ENCODE peak calls at places on chromosomes 2 and 18, in four cellular contexts. One of them, this sample, is unnamed.

GRCh38 chr2:160353166-160353565 is 140.4 kb downstream of the RBMS1 start:
- DNase-seq in endothelial cell of umbilical vein: peak; percentile 38
- DNase-seq in GM12878: no peak
- DNase-seq in K562: no peak
- DNase-seq in this sample: no peak

GRCh38 chr2:31568585-31569201 is 12.0 kb downstream of the SRD5A2 start:
- DNase-seq in K562: no peak
- DNase-seq in GM12878: no peak
- DNase-seq in endothelial cell of umbilical vein: no peak
- DNase-seq in this sample: no peak

GRCh38 chr18:5894215-5894612 is 1.1 kb downstream of the TMEM200C start:
- DNase-seq in GM12878: no peak
- DNase-seq in K562: no peak
- DNase-seq in endothelial cell of umbilical vein: no peak
- DNase-seq in this sample: peak; percentile 12

GRCh38 chr2:221573430-221574230 is 1.5 kb upstream of the EPHA4 start:
- DNase-seq in endothelial cell of umbilical vein: peak; percentile 82
- DNase-seq in GM12878: no peak
- DNase-seq in K562: peak; percentile 67
- DNase-seq in this sample: peak; percentile 67

GRCh38 chr2:46096272-46096671 is 200.9 kb upstream of the EPAS1 start:
- DNase-seq in GM12878: no peak
- DNase-seq in endothelial cell of umbilical vein: no peak
- DNase-seq in K562: no peak
- DNase-seq in this sample: peak; percentile 41

GRCh38 chr2:32418777-32419176 is 62.0 kb downstream of the BIRC6 start:
- DNase-seq in K562: no peak
- DNase-seq in GM12878: no peak
- DNase-seq in endothelial cell of umbilical vein: peak; percentile 30
- DNase-seq in this sample: peak; percentile 75

GRCh38 chr2:187009483-187010239 is 160.7 kb upstream of the ZSWIM2 start:
- DNase-seq in GM12878: no peak
- DNase-seq in K562: no peak
- DNase-seq in endothelial cell of umbilical vein: no peak
- DNase-seq in this sample: no peak

GRCh38 chr2:67854798-67855197 is 208.0 kb downstream of the C1D start:
- DNase-seq in GM12878: no peak
- DNase-seq in K562: peak; percentile 24
- DNase-seq in endothelial cell of umbilical vein: no peak
- DNase-seq in this sample: no peak

GRCh38 chr2:169221745-169222369 is 140.5 kb downstream of the LRP2 start:
- DNase-seq in endothelial cell of umbilical vein: peak; percentile 63
- DNase-seq in K562: peak; percentile 24
- DNase-seq in GM12878: no peak
- DNase-seq in this sample: no peak

GRCh38 chr18:24791736-24792135 is 331.3 kb downstream of the HRH4 start:
- DNase-seq in endothelial cell of umbilical vein: no peak
- DNase-seq in K562: no peak
- DNase-seq in GM12878: no peak
- DNase-seq in this sample: no peak

GRCh38 chr2:33607137-33607781 is 8.2 kb upstream of the FAM98A start:
- DNase-seq in endothelial cell of umbilical vein: no peak
- DNase-seq in K562: no peak
- DNase-seq in GM12878: no peak
- DNase-seq in this sample: no peak

GRCh38 chr2:169734172-169734847 is 678 bp downstream of the KLHL23 start:
- DNase-seq in endothelial cell of umbilical vein: peak; percentile 36
- DNase-seq in GM12878: no peak
- DNase-seq in K562: peak; percentile 70
- DNase-seq in this sample: no peak

GRCh38 chr2:31729442-31730092 is 148.8 kb upstream of the SRD5A2 start:
- DNase-seq in GM12878: peak; percentile 12
- DNase-seq in K562: peak; percentile 21
- DNase-seq in endothelial cell of umbilical vein: peak; percentile 7
- DNase-seq in this sample: peak; percentile 35

GRCh38 chr2:109701362-109701761 is 87.2 kb downstream of the SOWAHC start:
- DNase-seq in K562: no peak
- DNase-seq in endothelial cell of umbilical vein: no peak
- DNase-seq in GM12878: no peak
- DNase-seq in this sample: no peak

GRCh38 chr18:33440384-33441043 is at the start of gene CCDC178:
- DNase-seq in endothelial cell of umbilical vein: peak; percentile 6
- DNase-seq in GM12878: no peak
- DNase-seq in K562: peak; percentile 13
- DNase-seq in this sample: peak; percentile 4

GRCh38 chr18:61362511-61362910 is 29.3 kb downstream of the CDH20 start:
- DNase-seq in GM12878: no peak
- DNase-seq in K562: no peak
- DNase-seq in endothelial cell of umbilical vein: no peak
- DNase-seq in this sample: no peak

GRCh38 chr2:179859523-179859922 is 1.9 kb downstream of the ZNF385B start:
- DNase-seq in endothelial cell of umbilical vein: no peak
- DNase-seq in K562: no peak
- DNase-seq in GM12878: no peak
- DNase-seq in this sample: no peak

GRCh38 chr2:160109939-160110673 is 47.7 kb upstream of the PLA2R1 start:
- DNase-seq in endothelial cell of umbilical vein: peak; percentile 83
- DNase-seq in K562: peak; percentile 61
- DNase-seq in GM12878: no peak
- DNase-seq in this sample: peak; percentile 80

GRCh38 chr18:43819397-43819796 is 542.1 kb upstream of the SYT4 start:
- DNase-seq in endothelial cell of umbilical vein: no peak
- DNase-seq in K562: no peak
- DNase-seq in GM12878: no peak
- DNase-seq in this sample: no peak

GRCh38 chr2:119826370-119826961 is 66.7 kb downstream of the PTPN4 start:
- DNase-seq in GM12878: no peak
- DNase-seq in K562: peak; percentile 14
- DNase-seq in endothelial cell of umbilical vein: peak; percentile 49
- DNase-seq in this sample: peak; percentile 21

GRCh38 chr2:62641410-62641843 is 64.1 kb upstream of the EHBP1 start:
- DNase-seq in GM12878: no peak
- DNase-seq in K562: no peak
- DNase-seq in endothelial cell of umbilical vein: no peak
- DNase-seq in this sample: no peak

GRCh38 chr18:10926565-10927194 is 222.7 kb downstream of the PIEZO2 start:
- DNase-seq in K562: no peak
- DNase-seq in endothelial cell of umbilical vein: peak; percentile 91
- DNase-seq in GM12878: peak; percentile 47
- DNase-seq in this sample: peak; percentile 68

GRCh38 chr2:192194065-192194865 is 468 bp downstream of the TMEFF2 start:
- DNase-seq in K562: no peak
- DNase-seq in endothelial cell of umbilical vein: peak; percentile 9
- DNase-seq in GM12878: no peak
- DNase-seq in this sample: peak; percentile 39

GRCh38 chr2:47177042-47177565 is 22.0 kb upstream of the STPG4 start:
- DNase-seq in endothelial cell of umbilical vein: no peak
- DNase-seq in K562: no peak
- DNase-seq in GM12878: no peak
- DNase-seq in this sample: no peak

GRCh38 chr2:111236027-111236426 is 115.3 kb downstream of the BCL2L11 start:
- DNase-seq in endothelial cell of umbilical vein: no peak
- DNase-seq in K562: no peak
- DNase-seq in GM12878: no peak
- DNase-seq in this sample: no peak

GRCh38 chr2:68784849-68785248 is 50.2 kb downstream of the ARHGAP25 start:
- DNase-seq in K562: no peak
- DNase-seq in endothelial cell of umbilical vein: no peak
- DNase-seq in GM12878: no peak
- DNase-seq in this sample: no peak

GRCh38 chr2:170812716-170813585 is 3.7 kb upstream of the GAD1 start:
- DNase-seq in GM12878: no peak
- DNase-seq in endothelial cell of umbilical vein: peak; percentile 67
- DNase-seq in K562: peak; percentile 64
- DNase-seq in this sample: peak; percentile 84

GRCh38 chr18:46859855-46860254 is 57.5 kb downstream of the PIAS2 start:
- DNase-seq in K562: no peak
- DNase-seq in endothelial cell of umbilical vein: no peak
- DNase-seq in GM12878: peak; percentile 45
- DNase-seq in this sample: peak; percentile 46

GRCh38 chr2:3435440-3435839 is 55.9 kb downstream of the TRAPPC12 start:
- DNase-seq in GM12878: no peak
- DNase-seq in K562: no peak
- DNase-seq in endothelial cell of umbilical vein: no peak
- DNase-seq in this sample: no peak

GRCh38 chr2:179524940-179525339 is 260.3 kb upstream of the SESTD1 start:
- DNase-seq in K562: no peak
- DNase-seq in endothelial cell of umbilical vein: no peak
- DNase-seq in GM12878: no peak
- DNase-seq in this sample: peak; percentile 22

GRCh38 chr2:217402622-217403383 is 542.9 kb upstream of the TNP1 start:
- DNase-seq in K562: no peak
- DNase-seq in GM12878: no peak
- DNase-seq in endothelial cell of umbilical vein: no peak
- DNase-seq in this sample: no peak

GRCh38 chr2:43522177-43522576 is 73.7 kb downstream of the THADA start:
- DNase-seq in K562: no peak
- DNase-seq in endothelial cell of umbilical vein: no peak
- DNase-seq in GM12878: no peak
- DNase-seq in this sample: no peak

GRCh38 chr2:23423873-23424680 is 39.1 kb downstream of the KLHL29 start:
- DNase-seq in endothelial cell of umbilical vein: no peak
- DNase-seq in K562: no peak
- DNase-seq in GM12878: no peak
- DNase-seq in this sample: no peak

GRCh38 chr18:22846088-22846683 is 86.9 kb upstream of the RBBP8 start:
- DNase-seq in K562: peak; percentile 14
- DNase-seq in endothelial cell of umbilical vein: peak; percentile 22
- DNase-seq in GM12878: no peak
- DNase-seq in this sample: peak; percentile 25

GRCh38 chr2:314561-315336 is 26.9 kb upstream of the ALKAL2 start:
- DNase-seq in endothelial cell of umbilical vein: no peak
- DNase-seq in GM12878: no peak
- DNase-seq in K562: no peak
- DNase-seq in this sample: no peak
- TF ChIP-seq FOS in endothelial cell of umbilical vein: no peak
- TF ChIP-seq FOS in GM12878: no peak
- TF ChIP-seq FOS in K562: no peak
- TF ChIP-seq FOS in this sample: no peak

DNA sequence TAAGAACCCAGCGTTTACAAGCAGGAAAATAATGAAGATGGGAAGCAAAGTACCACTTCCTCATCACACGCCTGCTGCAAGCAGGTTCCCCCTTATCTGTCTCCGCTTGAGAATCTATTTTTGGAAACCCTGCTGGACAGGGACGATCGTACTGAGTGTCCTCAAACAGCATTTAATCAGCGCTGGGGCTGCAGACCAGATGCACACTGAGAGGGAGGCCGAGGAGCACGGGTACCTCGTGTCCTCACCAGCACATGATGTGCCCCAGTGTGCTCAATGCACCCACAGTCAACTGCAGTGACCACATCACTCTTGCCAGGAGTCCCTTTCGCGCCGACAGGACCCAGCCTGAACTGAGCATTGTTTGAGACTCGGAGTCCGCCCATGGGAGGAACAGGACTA is 160.3 kb downstream of the HDAC4 start:
- DNase-seq in endothelial cell of umbilical vein: no peak
- DNase-seq in K562: no peak
- DNase-seq in GM12878: no peak
- DNase-seq in this sample: no peak
- TF ChIP-seq FOS in endothelial cell of umbilical vein: no peak
- TF ChIP-seq FOS in K562: no peak
- TF ChIP-seq FOS in GM12878: no peak
- TF ChIP-seq FOS in this sample: no peak

DNA sequence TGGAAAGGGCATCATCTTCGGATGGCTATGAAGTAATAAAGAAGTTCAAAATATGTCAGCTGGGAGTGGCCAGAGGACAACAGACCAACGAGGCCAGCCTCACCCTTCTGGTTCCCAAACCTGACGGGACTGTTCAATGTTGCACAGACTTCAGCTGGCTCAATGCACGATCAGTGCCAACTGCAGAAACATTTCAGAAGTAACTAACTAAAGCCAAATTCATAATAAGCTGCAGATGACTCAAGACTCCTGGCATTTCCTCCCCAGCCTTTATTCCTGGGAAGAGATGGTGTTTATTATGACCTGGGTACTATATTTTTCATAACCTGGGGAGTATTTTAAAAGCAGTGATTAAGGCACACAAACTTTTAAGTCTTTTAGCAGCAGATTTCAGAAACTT is 3.8 kb upstream of the ATP6V1C2 start:
- DNase-seq in GM12878: no peak
- DNase-seq in K562: no peak
- DNase-seq in endothelial cell of umbilical vein: peak; percentile 87
- DNase-seq in this sample: peak; percentile 61
- TF ChIP-seq FOS in GM12878: no peak
- TF ChIP-seq FOS in K562: no peak
- TF ChIP-seq FOS in endothelial cell of umbilical vein: peak; percentile 84
- TF ChIP-seq FOS in this sample: no peak

GRCh38 chr2:10844083-10844482 is 31.5 kb upstream of the PDIA6 start:
- DNase-seq in endothelial cell of umbilical vein: peak; percentile 10
- DNase-seq in GM12878: no peak
- DNase-seq in K562: no peak
- DNase-seq in this sample: peak; percentile 38
- TF ChIP-seq FOS in endothelial cell of umbilical vein: no peak
- TF ChIP-seq FOS in GM12878: no peak
- TF ChIP-seq FOS in K562: no peak
- TF ChIP-seq FOS in this sample: no peak